ENCODE peak calls at places on chromosomes 16 and 17, in four cellular contexts. Y, M, K and P are unnamed samples.

GRCh38 chr17:76014100-76014924 is 12.8 kb downstream of the EVPL start:
- DNase-seq in Y (peak; percentile 79), M (peak; percentile 93), K (peak; percentile 82), P (peak; percentile 82)

GRCh38 chr17:4500188-4500565 is 1.5 kb downstream of the SPNS2 start:
- DNase-seq in Y (no peak), M (no peak), K (no peak), P (no peak)

GRCh38 chr16:54475019-54475418 is 188.4 kb upstream of the IRX3 start:
- DNase-seq in Y (no peak), M (no peak), K (no peak), P (no peak)

GRCh38 chr17:79902146-79902791 is 63.0 kb upstream of the CBX4 start:
- DNase-seq in Y (no peak), M (no peak), K (no peak), P (no peak)

GRCh38 chr16:50474138-50474537 is 74.1 kb upstream of the NKD1 start:
- DNase-seq in Y (no peak), M (no peak), K (no peak), P (no peak)

GRCh38 chr16:66190411-66190810 is 176.1 kb upstream of the CDH5 start:
- DNase-seq in Y (no peak), M (no peak), K (no peak), P (no peak)

GRCh38 chr16:30786936-30787612 is at the start of gene ZNF629:
- DNase-seq in Y (peak; percentile 78), M (peak; percentile 90), K (no peak), P (peak; percentile 39)

GRCh38 chr17:77330602-77331081 is 189.9 kb downstream of the SEC14L1 start:
- DNase-seq in Y (no peak), M (no peak), K (no peak), P (no peak)

GRCh38 chr17:32278815-32279214 is 13.2 kb downstream of the RHBDL3 start:
- DNase-seq in Y (no peak), M (no peak), K (no peak), P (no peak)

GRCh38 chr16:72996291-72997062 is 51.5 kb downstream of the ZFHX3 start:
- DNase-seq in Y (no peak), M (no peak), K (no peak), P (no peak)

GRCh38 chr17:80884811-80885210 is 106.8 kb upstream of the CHMP6 start:
- DNase-seq in Y (no peak), M (no peak), K (no peak), P (no peak)

GRCh38 chr17:71759422-71760060 is 361.3 kb upstream of the SOX9 start:
- DNase-seq in Y (no peak), M (no peak), K (peak; percentile 69), P (no peak)

GRCh38 chr17:65978881-65979280 is 213.1 kb downstream of the CEP112 start:
- DNase-seq in Y (no peak), M (peak; percentile 20), K (no peak), P (no peak)

GRCh38 chr17:17698869-17699351 is 17.7 kb downstream of the RAI1 start:
- DNase-seq in Y (peak; percentile 45), M (peak; percentile 57), K (no peak), P (no peak)

GRCh38 chr17:40361063-40361924 is 3.2 kb downstream of the GJD3 start:
- DNase-seq in Y (no peak), M (no peak), K (no peak), P (no peak)

DNA sequence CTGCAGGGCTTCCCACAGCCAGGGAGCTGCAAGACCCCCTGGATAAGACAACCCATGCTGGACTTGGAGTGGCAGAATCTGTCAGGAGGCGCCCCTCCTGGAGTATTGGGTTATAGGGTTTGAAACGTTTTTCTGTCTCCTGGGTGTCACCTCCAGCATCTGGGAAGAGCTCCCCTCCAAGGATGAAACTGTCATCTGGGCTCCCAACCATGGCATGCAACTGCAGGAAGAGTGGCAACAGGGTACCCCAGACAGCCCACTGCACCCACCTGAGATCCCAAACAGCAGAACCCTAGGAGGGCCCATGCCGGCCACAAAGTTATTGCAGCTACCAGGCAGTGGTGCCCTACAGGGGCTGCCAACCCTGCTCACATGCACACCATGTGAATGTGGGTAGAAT is 636 bp upstream of the GSG1L start:
- DNase-seq in Y (no peak), M (no peak), K (no peak), P (no peak)
- TF ChIP-seq EZH2 in Y (no peak), M (no peak), K (no peak), P (no peak)

GRCh38 chr16:2818278-2818876 is 1.3 kb downstream of the PRSS21 start:
- DNase-seq in Y (no peak), M (no peak), K (no peak), P (no peak)
- H3K27me3 ChIP-seq in Y (peaks cover 51% of the 10 kb centered on the region), M (no peaks in the 10 kb centered on the region), K (peaks cover 96% of the 10 kb centered on the region), P (no peaks in the 10 kb centered on the region)

DNA sequence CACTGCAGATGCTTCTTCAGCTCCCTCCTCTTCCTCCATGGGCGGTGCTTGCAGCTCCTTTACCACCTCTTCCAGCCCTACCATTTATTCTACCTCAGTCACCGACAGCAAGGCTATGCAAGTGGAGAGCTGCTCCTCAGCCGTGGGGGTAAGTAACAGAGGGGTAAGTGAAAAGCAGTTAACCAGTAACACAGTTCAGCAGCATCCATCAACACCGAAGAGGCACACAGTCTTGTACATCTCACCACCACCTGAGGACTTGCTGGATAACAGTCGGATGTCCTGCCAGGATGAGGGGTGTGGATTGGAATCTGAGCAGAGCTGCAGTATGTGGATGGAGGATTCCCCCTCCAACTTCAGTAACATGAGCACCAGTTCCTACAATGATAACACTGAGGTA is 79.3 kb downstream of the NQO1 start:
- DNase-seq in Y (no peak), M (no peak), K (no peak), P (no peak)
- H3K9ac ChIP-seq in Y (no peak overlapping the region), M (no peak overlapping the region), K (no peak overlapping the region), P (no peak overlapping the region)

GRCh38 chr17:56879280-56879679 is 34.6 kb downstream of the TRIM25 start:
- DNase-seq in Y (no peak), M (no peak), K (no peak), P (no peak)
- TF ChIP-seq EZH2 in Y (no peak), M (no peak), K (no peak), P (no peak)

GRCh38 chr16:75943705-75944514 is 217.6 kb upstream of the CPHXL start:
- DNase-seq in Y (no peak), M (no peak), K (no peak), P (no peak)

GRCh38 chr16:75942351-75942750 is 216.1 kb upstream of the CPHXL start:
- DNase-seq in Y (no peak), M (no peak), K (no peak), P (no peak)

GRCh38 chr16:75942901-75943300 is 216.6 kb upstream of the CPHXL start:
- DNase-seq in Y (no peak), M (no peak), K (no peak), P (no peak)

GRCh38 chr16:75938818-75939217 is 212.5 kb upstream of the CPHXL start:
- DNase-seq in Y (no peak), M (no peak), K (no peak), P (no peak)
- H3K27me3 ChIP-seq in Y (no peaks in the 10 kb centered on the region), M (peaks cover 75% of the 10 kb centered on the region), K (no peaks in the 10 kb centered on the region), P (peaks cover 2% of the 10 kb centered on the region)

GRCh38 chr16:83626676-83627075 is 181.1 kb upstream of the HSBP1 start:
- DNase-seq in Y (no peak), M (no peak), K (no peak), P (no peak)
- H3K9ac ChIP-seq in Y (no peak overlapping the region), M (no peak overlapping the region), K (no peak overlapping the region), P (no peak overlapping the region)